ENCODE peak calls at places on chromosomes 6 and 20, in seven cellular contexts. F, T, E, O, H, N and J are unnamed samples.

GRCh38 chr6:149938571-149939462 is 3.0 kb upstream of the ULBP2 start:
- DNase-seq in T (no peak), H (no peak), N (no peak), O (peak), E (no peak), F (no peak), J (peak)

GRCh38 chr6:167416676-167417430 is 92.0 kb downstream of the TTLL2 start:
- DNase-seq in E (no peak), N (no peak), T (no peak), H (no peak), O (no peak), F (no peak), J (no peak)

GRCh38 chr20:49859807-49860206 is 47.2 kb downstream of the SLC9A8 start:
- DNase-seq in N (no peak), F (no peak), E (no peak), H (peak), T (no peak), O (no peak), J (no peak)

GRCh38 chr6:64301307-64302236 is 666.0 kb downstream of the PHF3 start:
- DNase-seq in E (no peak), T (no peak), H (peak), N (no peak), O (no peak), F (no peak), J (no peak)

GRCh38 chr6:80488190-80488589 is 381.7 kb downstream of the BCKDHB start:
- DNase-seq in F (no peak), E (no peak), H (peak), N (no peak), O (no peak), T (no peak), J (no peak)

GRCh38 chr6:106746660-106747059 is 117.3 kb downstream of the QRSL1 start:
- DNase-seq in H (peak), E (peak), F (no peak), T (no peak), O (no peak), N (peak), J (peak)

GRCh38 chr20:50292324-50293243 is 102.0 kb downstream of the CEBPB start:
- DNase-seq in O (no peak), T (peak), F (no peak), N (peak), E (peak), H (peak), J (peak)

GRCh38 chr20:62982124-62983075 is 24.4 kb downstream of the BHLHE23 start:
- DNase-seq in O (no peak), T (no peak), H (no peak), E (no peak), F (no peak), N (no peak), J (no peak)

GRCh38 chr20:34709836-34710567 is 5.9 kb downstream of the TP53INP2 start:
- DNase-seq in E (peak), H (peak), O (no peak), N (peak), T (peak), F (peak), J (peak)

GRCh38 chr6:31693535-31693934 is 9.6 kb downstream of the ABHD16A start:
- DNase-seq in N (no peak), F (no peak), O (no peak), H (no peak), E (no peak), T (no peak), J (no peak)

GRCh38 chr20:33724439-33725094 is 4.5 kb upstream of the PXMP4 start:
- DNase-seq in T (no peak), H (no peak), F (no peak), O (no peak), N (peak), E (no peak), J (no peak)

GRCh38 chr6:35448191-35448590 is 3.9 kb upstream of the FANCE start:
- DNase-seq in O (no peak), F (no peak), T (no peak), H (no peak), E (no peak), N (no peak), J (no peak)

GRCh38 chr20:51667002-51667408 is 101.2 kb downstream of the ATP9A start:
- DNase-seq in N (no peak), F (no peak), T (no peak), H (no peak), O (no peak), E (no peak), J (no peak)

GRCh38 chr6:75743971-75744370 is 5.1 kb upstream of the MYO6 start:
- DNase-seq in E (no peak), F (no peak), N (no peak), H (no peak), O (no peak), T (no peak), J (no peak)

GRCh38 chr6:26187981-26188635 is 100.9 kb downstream of the HFE start:
- DNase-seq in T (no peak), H (peak), F (no peak), N (peak), O (no peak), E (peak), J (peak)

GRCh38 chr20:45358282-45359068 is 4.5 kb upstream of the SYS1 start:
- DNase-seq in N (no peak), H (no peak), T (no peak), O (no peak), F (no peak), E (peak), J (peak)

GRCh38 chr20:36919715-36920333 is 31.7 kb downstream of the SAMHD1 start:
- DNase-seq in E (peak), O (no peak), T (no peak), H (peak), N (peak), F (peak), J (peak)

GRCh38 chr6:67952948-67953347 is 682.1 kb upstream of the ADGRB3 start:
- DNase-seq in N (no peak), T (no peak), F (no peak), E (no peak), O (no peak), H (no peak), J (peak)

GRCh38 chr6:151669208-151669560 is 138.3 kb upstream of the ESR1 start:
- DNase-seq in H (no peak), N (no peak), E (no peak), O (no peak), F (no peak), T (no peak), J (no peak)

GRCh38 chr6:11251553-11252358 is 19.3 kb upstream of the NEDD9 start:
- DNase-seq in H (no peak), E (peak), F (no peak), O (no peak), T (no peak), N (no peak), J (peak)

GRCh38 chr6:81451787-81452186 is 300.7 kb downstream of the TENT5A start:
- DNase-seq in N (no peak), E (peak), F (peak), T (no peak), H (peak), O (no peak), J (peak)

GRCh38 chr6:30591008-30591407 is 19.8 kb downstream of the ABCF1 start:
- DNase-seq in H (no peak), F (no peak), N (peak), E (peak), T (no peak), O (no peak), J (peak)

GRCh38 chr20:46543033-46543432 is 7.4 kb downstream of the OCSTAMP start:
- DNase-seq in N (no peak), F (no peak), E (no peak), O (no peak), H (no peak), T (no peak), J (no peak)

GRCh38 chr20:34525709-34526416 is 9.6 kb downstream of the DYNLRB1 start:
- DNase-seq in N (peak), E (peak), F (no peak), H (peak), O (no peak), T (no peak), J (peak)

GRCh38 chr20:2820084-2820895 is 4.1 kb downstream of the TMEM239 start:
- DNase-seq in E (peak), O (peak), T (peak), F (no peak), H (peak), N (no peak), J (no peak)

GRCh38 chr6:162733489-162733888 is 5.7 kb downstream of the PACRG start:
- DNase-seq in H (peak), O (no peak), N (no peak), E (no peak), T (peak), F (no peak), J (no peak)

GRCh38 chr6:43274916-43275597 is 23.0 kb upstream of the SLC22A7 start:
- DNase-seq in E (no peak), N (no peak), F (no peak), O (no peak), H (no peak), T (no peak), J (no peak)

GRCh38 chr6:150128425-150128824 is 14.4 kb upstream of the PPP1R14C start:
- DNase-seq in H (no peak), O (no peak), E (no peak), N (no peak), F (no peak), T (no peak), J (no peak)

GRCh38 chr6:162055365-162055764 is 672.2 kb downstream of the PRKN start:
- DNase-seq in N (no peak), T (peak), H (peak), E (no peak), F (no peak), O (no peak), J (no peak)

GRCh38 chr20:49562341-49563014 is 5.5 kb downstream of the PTGIS start:
- DNase-seq in O (peak), T (peak), F (no peak), N (no peak), H (peak), E (peak), J (peak)

GRCh38 chr20:61780066-61780465 is 285.6 kb downstream of the TAF4 start:
- DNase-seq in H (no peak), O (no peak), N (no peak), F (no peak), E (no peak), T (no peak), J (no peak)

GRCh38 chr6:106749611-106750010 is 120.2 kb downstream of the QRSL1 start:
- DNase-seq in T (no peak), F (no peak), O (no peak), E (peak), H (peak), N (peak), J (peak)

GRCh38 chr20:48763183-48764030 is 64.4 kb downstream of the PREX1 start:
- DNase-seq in O (no peak), E (no peak), T (no peak), F (peak), N (no peak), H (peak), J (no peak)

GRCh38 chr20:856361-856775 is 22.9 kb downstream of the FAM110A start:
- DNase-seq in N (peak), F (no peak), O (no peak), E (peak), T (no peak), H (peak), J (no peak)

GRCh38 chr20:45450097-45450818 is 19.3 kb upstream of the WFDC2 start:
- DNase-seq in N (peak), H (peak), T (peak), F (no peak), E (peak), O (no peak), J (peak)

GRCh38 chr6:136627191-136627590 is 77.0 kb upstream of the MAP7 start:
- DNase-seq in F (no peak), H (no peak), T (no peak), O (no peak), E (no peak), N (no peak), J (no peak)

DNA sequence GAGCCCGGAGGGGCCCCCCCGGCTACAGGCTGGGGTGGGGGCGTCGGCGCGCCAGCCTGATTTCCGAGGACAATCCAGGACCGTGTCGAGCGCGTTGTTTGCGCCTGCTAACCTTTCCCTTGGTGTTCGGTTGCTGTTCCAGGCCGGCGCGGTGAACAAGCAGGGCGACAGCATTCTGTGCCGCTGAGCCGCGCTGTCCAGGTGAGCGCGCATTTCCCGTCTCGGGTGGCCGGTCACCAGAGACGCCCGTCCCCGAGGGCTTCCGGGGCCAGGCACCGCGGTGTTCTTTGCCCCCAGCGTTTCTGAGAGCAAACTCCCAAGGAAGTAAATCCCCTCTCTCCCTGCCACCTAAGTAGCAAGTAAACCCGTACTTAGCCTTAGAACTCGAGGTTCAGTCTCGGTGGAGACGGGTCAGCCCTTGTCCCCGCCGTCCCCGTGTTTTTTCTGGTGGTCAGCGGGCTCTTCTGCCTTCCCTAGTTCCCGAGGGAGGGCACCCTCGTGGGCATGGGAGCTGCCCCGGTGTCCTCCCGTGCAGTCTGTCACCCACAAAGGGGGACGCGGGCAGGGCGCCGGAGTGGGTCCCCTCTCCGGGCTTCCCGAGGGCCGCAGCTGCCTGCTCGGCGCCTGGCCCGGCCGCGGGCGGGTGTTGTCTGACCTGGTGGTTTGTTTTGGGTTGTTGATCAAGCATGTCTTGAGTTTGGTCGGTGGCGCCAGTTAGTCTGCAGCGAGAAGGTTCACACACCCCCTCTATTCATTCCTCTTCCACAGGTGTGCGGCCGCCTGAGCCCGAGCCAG is 1.5 kb downstream of the ID4 start:
- DNase-seq in T (peak), N (peak), F (peak), O (peak), H (peak), E (peak), J (peak)
- H2AK5ac ChIP-seq in T (no peak), N (no peak), F (no peak), O (no peak), H (no peak), E (no peak), J (no peak)

DNA sequence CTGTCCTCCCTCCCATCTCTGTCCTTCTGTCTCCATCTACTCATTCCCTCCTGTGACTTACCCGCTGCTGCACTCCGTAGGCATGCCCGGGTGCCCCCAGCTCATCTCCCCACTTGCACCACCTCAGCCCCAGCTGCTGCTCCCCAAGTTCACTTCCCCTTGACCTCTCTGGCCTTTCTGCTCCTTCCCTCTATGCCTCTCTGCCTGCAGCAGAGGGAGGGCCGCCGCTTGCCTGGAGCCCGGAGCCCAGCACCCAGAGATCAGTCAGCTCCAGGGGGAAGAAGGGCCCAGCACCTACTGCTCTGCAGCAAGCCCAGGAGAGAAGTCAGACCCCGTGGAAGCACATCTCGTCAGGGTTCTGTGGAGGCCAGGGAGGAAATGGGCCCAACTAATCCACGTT is 97.4 kb downstream of the LRFN2 start:
- DNase-seq in F (no peak), E (no peak), O (no peak), N (no peak), H (no peak), T (no peak), J (no peak)
- H3K4ac ChIP-seq in F (no peak), E (no peak), O (no peak), N (no peak), H (no peak), T (no peak), J (no peak)

GRCh38 chr6:25133479-25133878 is 145.7 kb upstream of the CARMIL1 start:
- DNase-seq in F (no peak), O (no peak), T (no peak), H (no peak), E (no peak), N (no peak), J (no peak)
- H2AK5ac ChIP-seq in F (no peak), O (no peak), T (no peak), H (no peak), E (no peak), N (no peak), J (no peak)

DNA sequence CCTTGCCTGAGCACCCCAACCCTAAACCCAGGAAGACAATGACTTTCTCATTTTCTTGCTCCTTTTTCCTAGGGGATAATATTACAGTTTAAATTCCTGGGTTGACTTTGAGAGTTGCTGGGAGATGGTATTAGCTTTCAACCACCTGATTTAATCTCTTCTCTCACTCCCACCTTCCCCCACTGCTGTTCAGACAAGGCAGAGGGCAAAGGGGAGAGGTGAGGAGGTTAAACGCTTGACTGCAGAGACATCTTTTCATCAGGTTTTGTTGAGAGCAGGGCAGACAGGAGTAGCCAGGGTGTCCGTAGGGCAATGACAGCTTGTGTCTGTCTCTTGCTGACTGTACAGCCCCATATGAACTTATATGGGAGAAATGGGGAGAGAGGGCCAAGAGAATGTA is 811.2 kb downstream of the MAFB start:
- DNase-seq in H (no peak), O (no peak), T (no peak), N (no peak), F (no peak), E (no peak), J (no peak)
- H3K4ac ChIP-seq in H (no peak), O (no peak), T (no peak), N (no peak), F (no peak), E (no peak), J (no peak)

GRCh38 chr6:8183266-8183665 is 80.9 kb upstream of the EEF1E1 start:
- DNase-seq in H (no peak), F (no peak), E (no peak), T (no peak), N (no peak), O (no peak), J (no peak)
- H2AK5ac ChIP-seq in H (no peak), F (no peak), E (no peak), T (no peak), N (no peak), O (no peak), J (no peak)

DNA sequence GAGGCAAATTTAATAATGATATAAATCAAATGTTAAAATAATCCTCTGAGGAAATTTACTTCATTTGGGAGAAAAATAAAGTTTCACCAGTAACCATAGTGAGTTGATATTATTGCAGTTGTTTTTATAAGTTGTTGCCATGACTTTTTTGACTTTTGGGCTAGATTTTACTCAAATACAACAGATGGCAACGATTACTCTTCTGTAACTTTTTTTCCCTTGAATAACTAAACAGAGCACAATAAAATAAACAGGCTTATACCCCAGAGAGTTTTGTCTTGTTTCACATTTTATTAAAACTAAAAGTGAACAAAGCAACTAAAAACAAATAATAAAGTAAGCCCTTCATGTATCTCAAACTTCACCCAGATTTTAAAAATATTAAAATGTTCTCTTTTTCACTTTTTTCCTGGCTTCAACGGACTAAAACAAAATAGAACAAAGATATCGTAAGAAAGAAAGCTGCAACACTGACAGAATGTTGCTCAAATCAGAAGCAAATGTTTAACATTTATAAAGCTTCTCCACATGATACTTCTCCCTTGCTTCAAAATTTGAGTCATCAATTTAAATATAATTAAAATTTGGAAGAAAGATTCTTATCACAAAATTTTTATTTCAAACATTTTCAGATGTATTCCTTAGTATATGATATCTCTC is 42.5 kb upstream of the BMP5 start:
- DNase-seq in F (no peak), E (peak), H (no peak), N (no peak), O (no peak), T (no peak), J (no peak)
- H3K4ac ChIP-seq in F (no peak), E (no peak), H (no peak), N (no peak), O (no peak), T (no peak), J (no peak)

GRCh38 chr6:70198825-70199224 is 104.1 kb downstream of the COL9A1 start:
- DNase-seq in O (no peak), F (no peak), T (no peak), E (no peak), H (peak), N (no peak), J (no peak)
- H2AK5ac ChIP-seq in O (no peak), F (no peak), T (no peak), E (no peak), H (no peak), N (no peak), J (no peak)

DNA sequence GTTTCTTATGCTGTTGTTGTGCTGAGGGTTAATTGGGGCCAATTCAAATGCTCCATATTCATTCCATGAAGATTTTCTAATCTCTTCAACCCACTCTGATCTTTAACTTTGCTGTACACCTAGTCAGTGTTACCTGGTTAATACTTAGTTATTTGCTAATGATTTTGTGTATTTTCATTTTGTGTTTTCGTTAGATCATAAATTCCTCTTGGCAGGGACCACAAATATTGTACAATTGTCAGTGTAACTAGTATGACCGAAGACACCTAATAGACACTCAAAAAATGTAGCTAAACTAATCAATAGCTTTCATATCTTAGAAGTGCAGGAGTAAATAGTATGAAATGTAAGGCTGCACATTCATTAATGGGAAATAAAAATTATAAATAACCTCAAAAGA is 13.6 kb upstream of the HSF2 start:
- DNase-seq in O (no peak), T (no peak), N (no peak), F (no peak), E (no peak), H (no peak), J (no peak)
- H3K4ac ChIP-seq in O (no peak), T (no peak), N (no peak), F (no peak), E (no peak), H (no peak), J (no peak)

DNA sequence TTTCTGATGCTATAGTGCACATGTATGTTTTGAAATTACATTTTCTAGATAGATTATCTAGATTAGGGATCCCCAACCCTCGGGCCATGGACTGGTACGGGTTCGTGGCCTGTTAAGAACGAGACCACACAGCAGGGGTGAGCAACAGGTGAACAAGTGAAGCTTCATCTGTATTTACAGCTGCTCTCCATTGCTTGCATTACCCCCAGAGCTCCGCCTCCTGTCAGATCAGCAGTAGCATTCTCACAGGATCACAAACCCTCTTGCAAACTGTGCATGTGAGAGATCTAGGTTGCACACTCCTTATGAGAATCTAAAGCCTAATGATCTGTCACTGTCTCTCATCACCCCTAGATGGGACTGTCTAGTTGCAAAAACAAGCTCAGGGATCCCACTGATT is 10.4 kb downstream of the CEP57L1 start:
- DNase-seq in T (no peak), F (no peak), H (no peak), O (no peak), E (no peak), N (no peak), J (no peak)
- H2AK5ac ChIP-seq in T (no peak), F (no peak), H (no peak), O (no peak), E (no peak), N (no peak), J (no peak)